ENCODE peak calls at places on chromosomes 13 and 19, in five cellular contexts. P is T-cell; I is brain microvascular endothelial cell; Z is stimulated activated CD4-positive, alpha-beta T cell treated with anti-CD3 and anti-CD28 coated beads, Interleukin-15, amount 100 ng/mL, for 24 hours; V is fibroblast of pulmonary artery. R is an unnamed sample.

GRCh38 chr19:30091856-30092255 is 149.8 kb downstream of the URI1 start:
- DNase-seq in P (no peak), I (no peak), Z (no peak), V (no peak), R (peak; percentile 45)

GRCh38 chr19:18456974-18457373 is 19.0 kb upstream of the ISYNA1 start:
- DNase-seq in P (no peak), I (no peak), Z (no peak), V (no peak), R (no peak)

GRCh38 chr19:48632692-48633147 is 4.5 kb downstream of the DBP start:
- DNase-seq in P (no peak), I (no peak), Z (peak; percentile 24), V (peak; percentile 53), R (no peak)

GRCh38 chr19:12567951-12568350 is 16.7 kb upstream of the ZNF564 start:
- DNase-seq in P (no peak), I (no peak), Z (no peak), V (no peak), R (no peak)

GRCh38 chr13:55190996-55191395 is 1949.7 kb upstream of the PRR20A start:
- DNase-seq in P (no peak), I (no peak), Z (no peak), V (no peak), R (no peak)

GRCh38 chr13:30971575-30971974 is 39.1 kb downstream of the TEX26 start:
- DNase-seq in P (no peak), I (no peak), Z (no peak), V (peak; percentile 49), R (no peak)

GRCh38 chr13:113413898-113414282 is 39.4 kb downstream of the ADPRHL1 start:
- DNase-seq in P (no peak), I (no peak), Z (no peak), V (no peak), R (peak; percentile 78)

GRCh38 chr19:6020166-6020967 is 42.4 kb upstream of the RANBP3 start:
- DNase-seq in P (no peak), I (no peak), Z (no peak), V (no peak), R (no peak)

GRCh38 chr19:43526884-43527859 is at the start of gene ETHE1:
- DNase-seq in P (peak; percentile 39), I (peak; percentile 31), Z (peak; percentile 90), V (peak; percentile 50), R (peak; percentile 91)

GRCh38 chr13:113821847-113822246 is 42.0 kb downstream of the GAS6 start:
- DNase-seq in P (no peak), I (no peak), Z (no peak), V (no peak), R (peak; percentile 56)

GRCh38 chr13:114235697-114236096 is 1.0 kb downstream of the CDC16 start:
- DNase-seq in P (no peak), I (no peak), Z (no peak), V (no peak), R (no peak)

GRCh38 chr19:31107096-31107495 is 242.1 kb downstream of the TSHZ3 start:
- DNase-seq in P (no peak), I (no peak), Z (no peak), V (no peak), R (no peak)

GRCh38 chr19:42280761-42281174 is 11.7 kb downstream of the CIC start:
- DNase-seq in P (no peak), I (no peak), Z (no peak), V (no peak), R (no peak)

GRCh38 chr19:57363734-57364181 is 407 bp downstream of the TRAPPC2B start:
- DNase-seq in P (no peak), I (peak; percentile 18), Z (no peak), V (peak; percentile 21), R (no peak)

GRCh38 chr13:113649212-113649611 is 8.8 kb downstream of the ATP4B start:
- DNase-seq in P (no peak), I (no peak), Z (no peak), V (no peak), R (no peak)

GRCh38 chr19:5395541-5395940 is 54.9 kb upstream of the PTPRS start:
- DNase-seq in P (no peak), I (peak; percentile 24), Z (no peak), V (no peak), R (no peak)

GRCh38 chr19:15324791-15325519 is 7.4 kb downstream of the BRD4 start:
- DNase-seq in P (no peak), I (no peak), Z (no peak), V (no peak), R (no peak)

GRCh38 chr19:27689734-27690241 is 1523.2 kb downstream of the UQCRFS1 start:
- DNase-seq in P (no peak), I (no peak), Z (no peak), V (no peak), R (no peak)

GRCh38 chr13:42880241-42880640 is 98.9 kb downstream of the FAM216B start:
- DNase-seq in P (no peak), I (no peak), Z (no peak), V (peak; percentile 83), R (no peak)

GRCh38 chr13:99471231-99472202 is 29.8 kb upstream of the TM9SF2 start:
- DNase-seq in P (no peak), I (no peak), Z (no peak), V (peak; percentile 54), R (no peak)

GRCh38 chr19:42270346-42271044 is 1.4 kb downstream of the CIC start:
- DNase-seq in P (peak; percentile 82), I (peak; percentile 70), Z (peak; percentile 81), V (peak; percentile 62), R (no peak)

GRCh38 chr13:97334690-97335089 is 99.3 kb upstream of the RAP2A start:
- DNase-seq in P (no peak), I (no peak), Z (no peak), V (no peak), R (no peak)

GRCh38 chr13:70390968-70391367 is 282.7 kb upstream of the KLHL1 start:
- DNase-seq in P (no peak), I (no peak), Z (no peak), V (no peak), R (no peak)

GRCh38 chr13:41137951-41138350 is 5.3 kb upstream of the KBTBD6 start:
- DNase-seq in P (no peak), I (peak; percentile 33), Z (no peak), V (peak; percentile 21), R (no peak)

R was measured in Right ventricle myocardium inferior.